ENCODE peak calls at places on chromosome 10, in four cellular contexts. E, Z, T and L are unnamed samples.

GRCh38 chr10:48266528-48266927 is 8.0 kb downstream of the FRMPD2 start:
- DNase-seq in E (no peak), Z (no peak), T (no peak), L (no peak)

GRCh38 chr10:93095225-93095624 is 21.5 kb downstream of the CYP26A1 start:
- DNase-seq in E (no peak), Z (no peak), T (no peak), L (no peak)

GRCh38 chr10:7789390-7789789 is 1.4 kb downstream of the ATP5F1C start:
- DNase-seq in E (no peak), Z (no peak), T (no peak), L (no peak)

GRCh38 chr10:92970301-92971070 is 90.1 kb upstream of the CYP26C1 start:
- DNase-seq in E (no peak), Z (no peak), T (no peak), L (no peak)

GRCh38 chr10:7007575-7008190 is 403.2 kb downstream of the SFMBT2 start:
- DNase-seq in E (no peak), Z (no peak), T (no peak), L (peak)

GRCh38 chr10:23293145-23293724 is 51.4 kb downstream of the C10orf67 start:
- DNase-seq in E (peak), Z (no peak), T (peak), L (peak)

GRCh38 chr10:13346280-13346819 is 1.7 kb downstream of the SEPHS1 start:
- DNase-seq in E (no peak), Z (no peak), T (no peak), L (no peak)

GRCh38 chr10:96720422-96721206 is at the start of gene PIK3AP1:
- DNase-seq in E (peak), Z (no peak), T (peak), L (peak)

GRCh38 chr10:83991986-83992753 is 147.1 kb upstream of the GHITM start:
- DNase-seq in E (no peak), Z (no peak), T (no peak), L (peak)